ENCODE peak calls at places on chromosomes 7 and 10, in five cellular contexts. G, J, R, S and N are unnamed samples.

GRCh38 chr7:120554960-120555571 is 282.1 kb downstream of the KCND2 start:
- DNase-seq in R (peak; percentile 42), J (no peak), S (peak; percentile 44), G (no peak), N (peak; percentile 22)

GRCh38 chr10:102612964-102613275 is 31.4 kb upstream of the TRIM8 start:
- DNase-seq in J (no peak), R (no peak), S (no peak), G (no peak), N (no peak)

GRCh38 chr7:11730725-11731124 is 101.3 kb downstream of the THSD7A start:
- DNase-seq in J (no peak), S (no peak), G (no peak), R (no peak), N (no peak)

GRCh38 chr7:91913612-91914011 is 27.1 kb upstream of the AKAP9 start:
- DNase-seq in G (no peak), S (peak; percentile 91), J (no peak), R (no peak), N (no peak)

GRCh38 chr10:53223846-53224245 is 451.3 kb upstream of the MBL2 start:
- DNase-seq in S (no peak), J (no peak), R (no peak), G (no peak), N (no peak)

GRCh38 chr7:30863694-30864011 is 48.0 kb upstream of the AQP1 start:
- DNase-seq in J (no peak), G (no peak), R (no peak), S (peak; percentile 42), N (peak; percentile 18)

GRCh38 chr7:130371059-130371458 is 9.2 kb upstream of the CPA1 start:
- DNase-seq in J (no peak), S (peak; percentile 45), G (no peak), R (no peak), N (no peak)

GRCh38 chr10:70494966-70495365 is 16.4 kb downstream of the PALD1 start:
- DNase-seq in S (no peak), J (no peak), R (no peak), G (no peak), N (no peak)

GRCh38 chr10:74437822-74438221 is 286.8 kb downstream of the ADK start:
- DNase-seq in G (no peak), S (peak; percentile 84), J (no peak), R (no peak), N (peak; percentile 27)

GRCh38 chr10:26987851-26988250 is 112.4 kb downstream of the ANKRD26 start:
- DNase-seq in R (no peak), S (no peak), J (no peak), G (no peak), N (no peak)

GRCh38 chr7:27184342-27185012 is 555 bp downstream of the HOXA11 start:
- DNase-seq in R (peak; percentile 52), J (no peak), S (peak; percentile 15), G (no peak), N (peak; percentile 55)

GRCh38 chr7:37052673-37053072 is 328.4 kb upstream of the AOAH start:
- DNase-seq in R (no peak), J (no peak), S (peak; percentile 29), G (no peak), N (no peak)

GRCh38 chr10:59324597-59324996 is 37.8 kb downstream of the FAM13C start:
- DNase-seq in S (peak; percentile 25), G (no peak), J (no peak), R (no peak), N (no peak)

GRCh38 chr10:120386896-120387295 is 70.1 kb upstream of the PLPP4 start:
- DNase-seq in R (no peak), J (no peak), S (peak; percentile 65), G (no peak), N (no peak)

GRCh38 chr7:19327011-19327410 is 181.8 kb upstream of the FERD3L start:
- DNase-seq in G (no peak), S (peak; percentile 50), J (no peak), R (no peak), N (no peak)

GRCh38 chr7:140390466-140391190 is 7.7 kb downstream of the SLC37A3 start:
- DNase-seq in R (no peak), S (peak; percentile 54), J (no peak), G (no peak), N (no peak)

GRCh38 chr7:95172420-95172819 is 151.9 kb downstream of the PON1 start:
- DNase-seq in J (no peak), S (no peak), G (no peak), R (no peak), N (no peak)

GRCh38 chr7:25851332-25852248 is 300.4 kb upstream of the NFE2L3 start:
- DNase-seq in R (peak; percentile 65), G (peak; percentile 23), S (peak; percentile 45), J (peak; percentile 84), N (peak; percentile 83)
- H3K4me1 ChIP-seq in R (peaks cover 42% of the 10 kb centered on the region), G (peaks cover 16% of the 10 kb centered on the region), S (peaks cover 31% of the 10 kb centered on the region), J (peaks cover 20% of the 10 kb centered on the region), N (peaks cover 53% of the 10 kb centered on the region)

GRCh38 chr10:34762603-34763299 is 52.3 kb downstream of the PARD3 start:
- DNase-seq in R (no peak), S (no peak), J (no peak), G (no peak), N (no peak)
- H3K4me1 ChIP-seq in R (peaks cover 13% of the 10 kb centered on the region), S (peaks cover 3% of the 10 kb centered on the region), J (peaks cover 12% of the 10 kb centered on the region), G (no peaks in the 10 kb centered on the region), N (peaks cover 19% of the 10 kb centered on the region)

GRCh38 chr10:5557799-5558771 is 33.3 kb downstream of the CALML3 start:
- DNase-seq in J (peak; percentile 8), S (no peak), G (no peak), R (no peak), N (no peak)

GRCh38 chr10:5555031-5555510 is 30.3 kb downstream of the CALML3 start:
- DNase-seq in G (no peak), S (no peak), J (peak; percentile 58), R (no peak), N (no peak)

GRCh38 chr10:5556576-5556975 is 31.8 kb downstream of the CALML3 start:
- DNase-seq in J (peak; percentile 8), R (no peak), G (no peak), S (no peak), N (no peak)

GRCh38 chr10:5557040-5557721 is 32.4 kb downstream of the CALML3 start:
- DNase-seq in S (no peak), J (peak; percentile 6), G (no peak), R (no peak), N (no peak)

GRCh38 chr10:5555881-5556280 is 31.1 kb downstream of the CALML3 start:
- DNase-seq in G (no peak), R (no peak), J (no peak), S (no peak), N (no peak)
- H3K4me1 ChIP-seq in G (peaks cover 27% of the 10 kb centered on the region), R (peaks cover 35% of the 10 kb centered on the region), J (peaks cover 18% of the 10 kb centered on the region), S (peaks cover 3% of the 10 kb centered on the region), N (peaks cover 52% of the 10 kb centered on the region)

DNA sequence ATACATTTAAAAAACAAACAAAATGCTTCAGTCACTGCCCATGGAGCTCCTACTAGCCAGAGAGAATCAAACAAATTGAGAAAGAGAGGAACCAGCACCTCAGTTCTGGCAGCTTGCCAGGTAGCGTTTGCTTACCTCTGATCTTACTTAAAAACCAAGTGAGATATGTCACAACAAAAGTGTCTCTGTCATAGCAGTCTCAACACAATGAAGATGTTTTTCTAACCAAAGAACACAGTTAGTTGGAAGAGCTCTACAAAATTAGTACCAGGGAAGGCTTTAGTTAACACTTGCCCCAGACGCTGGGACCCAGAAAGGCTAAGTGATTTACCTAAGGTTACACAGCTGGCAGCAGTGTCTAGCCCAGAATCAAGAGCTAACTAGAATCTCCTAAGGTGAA is 3.4 kb downstream of the DOCK4 start:
- DNase-seq in J (no peak), S (no peak), R (no peak), G (no peak), N (no peak)
- H3K4me1 ChIP-seq in J (peaks cover 1% of the 10 kb centered on the region), S (no peaks in the 10 kb centered on the region), R (peaks cover 30% of the 10 kb centered on the region), G (peaks cover 18% of the 10 kb centered on the region), N (peaks cover 9% of the 10 kb centered on the region)

GRCh38 chr7:4675771-4676373 is 6.2 kb upstream of the FOXK1 start:
- DNase-seq in R (no peak), G (no peak), J (no peak), S (no peak), N (no peak)
- H3K4me1 ChIP-seq in R (no peaks in the 10 kb centered on the region), G (no peaks in the 10 kb centered on the region), J (no peaks in the 10 kb centered on the region), S (no peaks in the 10 kb centered on the region), N (no peaks in the 10 kb centered on the region)

DNA sequence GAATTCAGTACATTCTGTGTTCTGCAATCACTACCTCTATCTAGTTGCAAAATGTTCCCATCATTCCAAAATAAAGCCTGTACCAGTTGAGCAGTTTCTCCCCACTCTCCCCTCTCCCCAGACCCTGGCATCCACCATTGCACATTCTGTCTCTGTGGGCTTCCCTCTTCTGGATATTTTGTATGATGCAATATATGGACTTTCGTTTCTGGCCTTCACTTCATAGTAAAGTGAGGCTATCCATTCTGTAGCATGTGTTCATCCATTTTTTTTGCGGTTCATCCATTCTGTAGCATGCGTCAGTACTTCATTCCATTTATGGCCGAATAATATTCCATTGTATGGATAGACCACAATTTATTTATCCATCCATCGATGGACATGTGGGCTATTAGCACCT is 9.5 kb upstream of the CYP3A4 start:
- DNase-seq in G (no peak), S (no peak), J (no peak), R (no peak), N (no peak)
- H3K4me1 ChIP-seq in G (no peaks in the 10 kb centered on the region), S (no peaks in the 10 kb centered on the region), J (no peaks in the 10 kb centered on the region), R (no peaks in the 10 kb centered on the region), N (no peaks in the 10 kb centered on the region)

DNA sequence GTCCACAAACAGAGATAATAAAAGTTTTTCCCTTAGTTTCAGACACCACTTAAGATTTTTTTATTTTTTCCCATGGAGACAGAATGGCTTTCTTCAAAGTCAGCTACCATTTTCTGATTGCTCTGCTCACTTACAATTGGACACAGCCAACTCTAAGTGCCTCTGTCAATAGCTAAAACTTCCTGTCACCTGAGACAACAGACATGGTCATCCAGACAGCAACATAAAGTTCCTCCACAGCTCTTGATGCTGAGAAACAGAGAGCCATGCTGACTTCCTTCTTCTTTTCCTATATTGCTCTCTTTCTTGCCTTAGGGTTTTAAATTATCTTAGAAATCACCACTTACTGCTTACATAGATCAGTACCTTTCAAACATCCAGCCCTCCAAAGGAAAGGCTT is 12.0 kb downstream of the ZNF800 start:
- DNase-seq in R (no peak), J (no peak), S (no peak), G (no peak), N (no peak)
- H3K4me1 ChIP-seq in R (no peaks in the 10 kb centered on the region), J (no peaks in the 10 kb centered on the region), S (no peaks in the 10 kb centered on the region), G (peaks cover 50% of the 10 kb centered on the region), N (no peaks in the 10 kb centered on the region)